ENCODE peak calls at places on chromosomes 6 and 20, in ten cellular contexts. One of them, this sample, is unnamed. For H3K27me3, the result is how much of the 10 kb centered on the place peaks cover.

GRCh38 chr6:84892666-84893065 is 128.3 kb upstream of the TBX18 start:
- DNase-seq in CD8-positive, alpha-beta T cell: no peak
- DNase-seq in astrocyte: peak
- DNase-seq in prostate gland: no peak
- DNase-seq in IMR-90: no peak
- DNase-seq in lower lobe of right lung: no peak
- DNase-seq in cardiac muscle cell: peak
- DNase-seq in heart left ventricle: no peak
- DNase-seq in AG04450: no peak
- DNase-seq in right atrium auricular region: no peak
- DNase-seq in this sample: no peak

GRCh38 chr20:17690144-17690543 is 8.1 kb upstream of the RRBP1 start:
- DNase-seq in CD8-positive, alpha-beta T cell: no peak
- DNase-seq in astrocyte: no peak
- DNase-seq in prostate gland: no peak
- DNase-seq in IMR-90: no peak
- DNase-seq in lower lobe of right lung: no peak
- DNase-seq in cardiac muscle cell: no peak
- DNase-seq in heart left ventricle: no peak
- DNase-seq in AG04450: no peak
- DNase-seq in right atrium auricular region: no peak
- DNase-seq in this sample: no peak

GRCh38 chr6:166463363-166464067 is 80.8 kb upstream of the MPC1 start:
- DNase-seq in CD8-positive, alpha-beta T cell: no peak
- DNase-seq in astrocyte: no peak
- DNase-seq in prostate gland: no peak
- DNase-seq in IMR-90: no peak
- DNase-seq in lower lobe of right lung: no peak
- DNase-seq in cardiac muscle cell: no peak
- DNase-seq in heart left ventricle: no peak
- DNase-seq in AG04450: no peak
- DNase-seq in right atrium auricular region: no peak
- DNase-seq in this sample: no peak

GRCh38 chr6:89284963-89285735 is 29.9 kb downstream of the GABRR2 start:
- DNase-seq in CD8-positive, alpha-beta T cell: no peak
- DNase-seq in astrocyte: no peak
- DNase-seq in prostate gland: no peak
- DNase-seq in IMR-90: no peak
- DNase-seq in lower lobe of right lung: no peak
- DNase-seq in cardiac muscle cell: no peak
- DNase-seq in heart left ventricle: no peak
- DNase-seq in AG04450: no peak
- DNase-seq in right atrium auricular region: no peak
- DNase-seq in this sample: no peak

GRCh38 chr6:89385156-89385667 is 26.9 kb downstream of the RRAGD start:
- DNase-seq in CD8-positive, alpha-beta T cell: no peak
- DNase-seq in astrocyte: peak
- DNase-seq in prostate gland: peak
- DNase-seq in IMR-90: no peak
- DNase-seq in lower lobe of right lung: no peak
- DNase-seq in cardiac muscle cell: peak
- DNase-seq in heart left ventricle: no peak
- DNase-seq in AG04450: no peak
- DNase-seq in right atrium auricular region: no peak
- DNase-seq in this sample: no peak

GRCh38 chr6:110606151-110606550 is 129.7 kb upstream of the SLC22A16 start:
- DNase-seq in CD8-positive, alpha-beta T cell: no peak
- DNase-seq in astrocyte: no peak
- DNase-seq in prostate gland: no peak
- DNase-seq in IMR-90: no peak
- DNase-seq in lower lobe of right lung: no peak
- DNase-seq in cardiac muscle cell: no peak
- DNase-seq in heart left ventricle: no peak
- DNase-seq in AG04450: no peak
- DNase-seq in right atrium auricular region: no peak
- DNase-seq in this sample: no peak

GRCh38 chr6:150028799-150029198 is 3.5 kb upstream of the RAET1L start:
- DNase-seq in CD8-positive, alpha-beta T cell: no peak
- DNase-seq in astrocyte: no peak
- DNase-seq in prostate gland: peak
- DNase-seq in IMR-90: no peak
- DNase-seq in lower lobe of right lung: no peak
- DNase-seq in cardiac muscle cell: no peak
- DNase-seq in heart left ventricle: no peak
- DNase-seq in AG04450: no peak
- DNase-seq in right atrium auricular region: no peak
- DNase-seq in this sample: no peak

GRCh38 chr6:25485820-25486559 is 166.0 kb upstream of the SCGN start:
- DNase-seq in CD8-positive, alpha-beta T cell: no peak
- DNase-seq in astrocyte: no peak
- DNase-seq in prostate gland: no peak
- DNase-seq in IMR-90: no peak
- DNase-seq in lower lobe of right lung: no peak
- DNase-seq in cardiac muscle cell: peak
- DNase-seq in heart left ventricle: peak
- DNase-seq in AG04450: no peak
- DNase-seq in right atrium auricular region: peak
- DNase-seq in this sample: no peak

GRCh38 chr6:9532621-9533557 is 882.0 kb downstream of the TFAP2A start:
- DNase-seq in CD8-positive, alpha-beta T cell: no peak
- DNase-seq in astrocyte: peak
- DNase-seq in prostate gland: no peak
- DNase-seq in IMR-90: no peak
- DNase-seq in lower lobe of right lung: no peak
- DNase-seq in cardiac muscle cell: no peak
- DNase-seq in heart left ventricle: no peak
- DNase-seq in AG04450: no peak
- DNase-seq in right atrium auricular region: no peak
- DNase-seq in this sample: no peak

GRCh38 chr6:34772940-34773339 is 15.6 kb downstream of the SNRPC start:
- DNase-seq in CD8-positive, alpha-beta T cell: no peak
- DNase-seq in astrocyte: no peak
- DNase-seq in prostate gland: no peak
- DNase-seq in IMR-90: no peak
- DNase-seq in lower lobe of right lung: no peak
- DNase-seq in cardiac muscle cell: no peak
- DNase-seq in heart left ventricle: no peak
- DNase-seq in AG04450: no peak
- DNase-seq in right atrium auricular region: no peak
- DNase-seq in this sample: no peak

GRCh38 chr20:33789109-33789857 is 21.9 kb upstream of the CHMP4B start:
- DNase-seq in CD8-positive, alpha-beta T cell: no peak
- DNase-seq in astrocyte: peak
- DNase-seq in prostate gland: peak
- DNase-seq in IMR-90: peak
- DNase-seq in lower lobe of right lung: peak
- DNase-seq in cardiac muscle cell: peak
- DNase-seq in heart left ventricle: peak
- DNase-seq in AG04450: peak
- DNase-seq in right atrium auricular region: no peak
- DNase-seq in this sample: no peak

GRCh38 chr20:20031790-20032189 is 14.6 kb downstream of the NAA20 start:
- DNase-seq in CD8-positive, alpha-beta T cell: no peak
- DNase-seq in astrocyte: no peak
- DNase-seq in prostate gland: no peak
- DNase-seq in IMR-90: no peak
- DNase-seq in lower lobe of right lung: no peak
- DNase-seq in cardiac muscle cell: no peak
- DNase-seq in heart left ventricle: no peak
- DNase-seq in AG04450: no peak
- DNase-seq in right atrium auricular region: no peak
- DNase-seq in this sample: no peak
- TF ChIP-seq CTCF in CD8-positive, alpha-beta T cell: no peak
- TF ChIP-seq CTCF in astrocyte: no peak
- TF ChIP-seq CTCF in prostate gland: no peak
- TF ChIP-seq CTCF in IMR-90: no peak
- TF ChIP-seq CTCF in lower lobe of right lung: no peak
- TF ChIP-seq CTCF in cardiac muscle cell: no peak
- TF ChIP-seq CTCF in heart left ventricle: no peak
- TF ChIP-seq CTCF in AG04450: no peak
- TF ChIP-seq CTCF in right atrium auricular region: no peak
- TF ChIP-seq CTCF in this sample: no peak

DNA sequence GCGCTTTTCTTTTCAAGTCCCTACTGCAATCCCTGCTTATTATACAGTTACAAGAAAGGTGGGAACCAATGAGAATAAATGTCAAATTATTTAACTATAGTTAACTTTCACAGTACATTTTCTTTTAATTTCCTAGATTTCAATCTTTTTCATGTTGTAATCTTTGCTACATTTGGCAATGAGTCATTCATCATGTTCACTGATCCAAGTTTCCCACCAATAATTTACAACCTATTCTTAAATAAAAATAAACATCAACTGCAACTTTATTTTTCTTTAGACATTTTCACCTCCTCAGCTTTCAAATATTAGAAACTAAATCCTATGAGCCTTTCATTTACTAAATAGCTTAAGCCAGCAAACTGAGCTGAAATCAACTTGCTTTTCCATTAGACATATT is 541.3 kb upstream of the BTBD3 start:
- DNase-seq in CD8-positive, alpha-beta T cell: no peak
- DNase-seq in astrocyte: no peak
- DNase-seq in prostate gland: no peak
- DNase-seq in IMR-90: peak
- DNase-seq in lower lobe of right lung: no peak
- DNase-seq in cardiac muscle cell: no peak
- DNase-seq in heart left ventricle: no peak
- DNase-seq in AG04450: no peak
- DNase-seq in right atrium auricular region: no peak
- DNase-seq in this sample: no peak
- H3K27me3 ChIP-seq in CD8-positive, alpha-beta T cell: under half
- H3K27me3 ChIP-seq in astrocyte: under half
- H3K27me3 ChIP-seq in prostate gland: under half
- H3K27me3 ChIP-seq in IMR-90: under half
- H3K27me3 ChIP-seq in lower lobe of right lung: under half
- H3K27me3 ChIP-seq in cardiac muscle cell: under half
- H3K27me3 ChIP-seq in heart left ventricle: under half
- H3K27me3 ChIP-seq in AG04450: under half
- H3K27me3 ChIP-seq in right atrium auricular region: under half
- H3K27me3 ChIP-seq in this sample: under half

GRCh38 chr6:169292340-169293124 is 38.9 kb upstream of the THBS2 start:
- DNase-seq in CD8-positive, alpha-beta T cell: no peak
- DNase-seq in astrocyte: peak
- DNase-seq in prostate gland: no peak
- DNase-seq in IMR-90: peak
- DNase-seq in lower lobe of right lung: no peak
- DNase-seq in cardiac muscle cell: peak
- DNase-seq in heart left ventricle: no peak
- DNase-seq in AG04450: peak
- DNase-seq in right atrium auricular region: no peak
- DNase-seq in this sample: no peak

GRCh38 chr6:169289257-169289656 is 35.6 kb upstream of the THBS2 start:
- DNase-seq in CD8-positive, alpha-beta T cell: no peak
- DNase-seq in astrocyte: peak
- DNase-seq in prostate gland: no peak
- DNase-seq in IMR-90: no peak
- DNase-seq in lower lobe of right lung: no peak
- DNase-seq in cardiac muscle cell: no peak
- DNase-seq in heart left ventricle: no peak
- DNase-seq in AG04450: no peak
- DNase-seq in right atrium auricular region: no peak
- DNase-seq in this sample: no peak

GRCh38 chr6:169289671-169290408 is 36.2 kb upstream of the THBS2 start:
- DNase-seq in CD8-positive, alpha-beta T cell: no peak
- DNase-seq in astrocyte: peak
- DNase-seq in prostate gland: no peak
- DNase-seq in IMR-90: peak
- DNase-seq in lower lobe of right lung: no peak
- DNase-seq in cardiac muscle cell: peak
- DNase-seq in heart left ventricle: peak
- DNase-seq in AG04450: no peak
- DNase-seq in right atrium auricular region: peak
- DNase-seq in this sample: no peak

GRCh38 chr6:169291639-169292339 is 38.1 kb upstream of the THBS2 start:
- DNase-seq in CD8-positive, alpha-beta T cell: no peak
- DNase-seq in astrocyte: no peak
- DNase-seq in prostate gland: no peak
- DNase-seq in IMR-90: no peak
- DNase-seq in lower lobe of right lung: no peak
- DNase-seq in cardiac muscle cell: no peak
- DNase-seq in heart left ventricle: no peak
- DNase-seq in AG04450: no peak
- DNase-seq in right atrium auricular region: no peak
- DNase-seq in this sample: no peak

GRCh38 chr6:169291148-169291547 is 37.5 kb upstream of the THBS2 start:
- DNase-seq in CD8-positive, alpha-beta T cell: no peak
- DNase-seq in astrocyte: no peak
- DNase-seq in prostate gland: no peak
- DNase-seq in IMR-90: no peak
- DNase-seq in lower lobe of right lung: no peak
- DNase-seq in cardiac muscle cell: no peak
- DNase-seq in heart left ventricle: no peak
- DNase-seq in AG04450: no peak
- DNase-seq in right atrium auricular region: no peak
- DNase-seq in this sample: no peak
- H3K27ac ChIP-seq in CD8-positive, alpha-beta T cell: no peak
- H3K27ac ChIP-seq in astrocyte: no peak
- H3K27ac ChIP-seq in prostate gland: no peak
- H3K27ac ChIP-seq in IMR-90: no peak
- H3K27ac ChIP-seq in lower lobe of right lung: no peak
- H3K27ac ChIP-seq in cardiac muscle cell: no peak
- H3K27ac ChIP-seq in heart left ventricle: peak
- H3K27ac ChIP-seq in AG04450: no peak
- H3K27ac ChIP-seq in right atrium auricular region: no peak
- H3K27ac ChIP-seq in this sample: no peak

DNA sequence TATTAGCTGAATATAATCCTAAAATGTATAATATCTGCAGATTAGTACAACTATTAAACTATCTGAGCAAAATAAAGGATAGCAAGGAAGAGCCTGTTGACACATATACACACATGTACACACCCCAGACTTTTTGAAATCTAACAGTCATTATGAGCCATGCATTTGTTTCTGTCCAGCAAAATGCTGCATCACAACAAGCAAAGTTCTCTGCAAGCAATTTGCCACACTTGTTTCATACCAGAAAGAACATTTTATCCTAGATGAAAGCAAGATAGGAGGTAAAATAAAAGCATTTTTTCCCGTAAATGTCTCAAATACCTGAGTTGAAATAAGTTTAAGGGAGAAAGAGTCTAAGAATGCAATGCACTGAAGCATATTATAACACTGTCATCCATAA is 145.2 kb downstream of the COL21A1 start:
- DNase-seq in CD8-positive, alpha-beta T cell: no peak
- DNase-seq in astrocyte: no peak
- DNase-seq in prostate gland: no peak
- DNase-seq in IMR-90: no peak
- DNase-seq in lower lobe of right lung: no peak
- DNase-seq in cardiac muscle cell: no peak
- DNase-seq in heart left ventricle: no peak
- DNase-seq in AG04450: no peak
- DNase-seq in right atrium auricular region: no peak
- DNase-seq in this sample: no peak
- TF ChIP-seq CTCF in CD8-positive, alpha-beta T cell: no peak
- TF ChIP-seq CTCF in astrocyte: no peak
- TF ChIP-seq CTCF in prostate gland: no peak
- TF ChIP-seq CTCF in IMR-90: no peak
- TF ChIP-seq CTCF in lower lobe of right lung: no peak
- TF ChIP-seq CTCF in cardiac muscle cell: no peak
- TF ChIP-seq CTCF in heart left ventricle: no peak
- TF ChIP-seq CTCF in AG04450: no peak
- TF ChIP-seq CTCF in right atrium auricular region: no peak
- TF ChIP-seq CTCF in this sample: no peak

GRCh38 chr6:137006056-137006455 is 38.7 kb downstream of the IL20RA start:
- DNase-seq in CD8-positive, alpha-beta T cell: no peak
- DNase-seq in astrocyte: no peak
- DNase-seq in prostate gland: no peak
- DNase-seq in IMR-90: no peak
- DNase-seq in lower lobe of right lung: no peak
- DNase-seq in cardiac muscle cell: no peak
- DNase-seq in heart left ventricle: no peak
- DNase-seq in AG04450: no peak
- DNase-seq in right atrium auricular region: no peak
- DNase-seq in this sample: no peak
- H3K27me3 ChIP-seq in CD8-positive, alpha-beta T cell: under half
- H3K27me3 ChIP-seq in astrocyte: under half
- H3K27me3 ChIP-seq in prostate gland: under half
- H3K27me3 ChIP-seq in IMR-90: under half
- H3K27me3 ChIP-seq in lower lobe of right lung: under half
- H3K27me3 ChIP-seq in cardiac muscle cell: under half
- H3K27me3 ChIP-seq in heart left ventricle: under half
- H3K27me3 ChIP-seq in AG04450: under half
- H3K27me3 ChIP-seq in right atrium auricular region: under half
- H3K27me3 ChIP-seq in this sample: under half